ENCODE peak calls at places on chromosome X, in five cellular contexts. C is tibial nerve, J is endodermal cell, O is lower lobe of right lung, Y is GM23338. Q is an unnamed sample. For H3K36me3 and H3K27me3, the result is how much of the 10 kb centered on the place peaks cover.

GRCh38 chrX:45824471-45824870 is 623.8 kb upstream of the DIPK2B start:
- DNase-seq in O (no peak), J (peak), Y (peak), C (no peak), Q (no peak)

GRCh38 chrX:38036471-38036870 is 30.1 kb downstream of the SYTL5 start:
- DNase-seq in Y (no peak), J (no peak), O (no peak), C (no peak), Q (no peak)

GRCh38 chrX:145524931-145525330 is 277.6 kb downstream of the SPANXN1 start:
- DNase-seq in C (no peak), Y (no peak), O (no peak), J (no peak), Q (no peak)

GRCh38 chrX:108397627-108398392 is 40.4 kb downstream of the COL4A6 start:
- DNase-seq in Y (no peak), O (no peak), C (no peak), J (no peak), Q (no peak)

GRCh38 chrX:24002167-24002566 is 24.8 kb downstream of the KLHL15 start:
- DNase-seq in J (no peak), Y (no peak), O (no peak), C (no peak), Q (no peak)

GRCh38 chrX:34656842-34657780 is at the start of gene TMEM47:
- DNase-seq in O (peak), Y (peak), J (peak), C (peak), Q (peak)

GRCh38 chrX:6383488-6383887 is 151.4 kb downstream of the VCX3A start:
- DNase-seq in J (peak), C (no peak), Y (peak), O (no peak), Q (no peak)

GRCh38 chrX:66074920-66075879 is 35.3 kb upstream of the VSIG4 start:
- DNase-seq in Y (no peak), J (no peak), C (no peak), O (peak), Q (peak)

GRCh38 chrX:119417842-119418241 is 18.7 kb downstream of the SLC25A43 start:
- DNase-seq in Y (no peak), O (no peak), C (no peak), J (no peak), Q (no peak)

GRCh38 chrX:111877681-111878080 is 1.7 kb downstream of the TRPC5OS start:
- DNase-seq in Y (no peak), C (no peak), O (no peak), J (no peak), Q (no peak)

GRCh38 chrX:134792077-134792476 is 133.8 kb upstream of the PLAC1 start:
- DNase-seq in C (no peak), Y (no peak), J (no peak), O (no peak), Q (no peak)

GRCh38 chrX:109199726-109200125 is 282.2 kb downstream of the GUCY2F start:
- DNase-seq in O (no peak), Y (no peak), J (no peak), C (no peak), Q (no peak)

GRCh38 chrX:123965712-123966111 is 4.2 kb downstream of the STAG2 start:
- DNase-seq in J (no peak), Y (no peak), C (no peak), O (no peak), Q (no peak)

GRCh38 chrX:52852110-52852872 is 15.6 kb downstream of the XAGE3 start:
- DNase-seq in Y (no peak), C (no peak), O (no peak), J (no peak), Q (no peak)

GRCh38 chrX:64184396-64184795 is 21.1 kb downstream of the AMER1 start:
- DNase-seq in O (no peak), C (no peak), Y (no peak), J (no peak), Q (no peak)

GRCh38 chrX:106802388-106803275 is at the start of gene TBC1D8B:
- DNase-seq in Y (peak), O (peak), J (peak), C (peak), Q (peak)

GRCh38 chrX:1418901-1419544 is 27.1 kb upstream of the SLC25A6 start:
- DNase-seq in C (no peak), J (no peak), Y (no peak), O (peak), Q (no peak)
- H3K36me3 ChIP-seq in C (under half), J (half or more), Y (under half), O (under half), Q (under half)

GRCh38 chrX:129791336-129791735 is 11.6 kb downstream of the SASH3 start:
- DNase-seq in C (no peak), Y (no peak), O (no peak), J (no peak), Q (no peak)

GRCh38 chrX:129793604-129794191 is 13.9 kb downstream of the SASH3 start:
- DNase-seq in O (no peak), J (no peak), Y (no peak), C (no peak), Q (no peak)

GRCh38 chrX:129791961-129792570 is 12.3 kb downstream of the SASH3 start:
- DNase-seq in Y (no peak), O (no peak), C (no peak), J (no peak), Q (no peak)

GRCh38 chrX:129790808-129791207 is 11.1 kb downstream of the SASH3 start:
- DNase-seq in C (no peak), J (no peak), Y (no peak), O (no peak), Q (no peak)

GRCh38 chrX:129792586-129793291 is 13.0 kb downstream of the SASH3 start:
- DNase-seq in O (no peak), Y (no peak), C (no peak), J (no peak), Q (no peak)
- H3K27me3 ChIP-seq in O (under half), Y (under half), C (under half), J (under half), Q (under half)

DNA sequence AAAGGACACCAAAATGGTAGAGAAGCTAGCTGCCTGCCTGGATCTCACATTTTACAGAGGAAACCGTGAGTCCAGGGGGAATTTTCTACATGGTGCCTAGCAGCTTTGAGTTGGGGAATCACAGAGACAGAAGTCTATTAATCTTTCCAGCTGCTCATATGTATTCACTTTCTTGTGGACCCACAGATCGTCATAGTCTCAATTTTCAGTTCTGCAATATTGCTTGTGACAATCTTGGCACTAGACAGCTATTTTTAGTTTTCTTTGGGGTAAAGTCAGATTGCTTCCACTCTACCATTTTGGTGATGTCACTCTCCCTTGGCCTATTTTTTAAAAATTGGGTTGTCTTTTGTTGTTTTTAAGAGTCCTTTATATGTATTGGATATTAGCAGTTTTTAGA is 233.4 kb upstream of the STK26 start:
- DNase-seq in Y (no peak), C (no peak), J (no peak), O (no peak), Q (no peak)
- H3K36me3 ChIP-seq in Y (under half), C (under half), J (half or more), O (under half), Q (under half)

DNA sequence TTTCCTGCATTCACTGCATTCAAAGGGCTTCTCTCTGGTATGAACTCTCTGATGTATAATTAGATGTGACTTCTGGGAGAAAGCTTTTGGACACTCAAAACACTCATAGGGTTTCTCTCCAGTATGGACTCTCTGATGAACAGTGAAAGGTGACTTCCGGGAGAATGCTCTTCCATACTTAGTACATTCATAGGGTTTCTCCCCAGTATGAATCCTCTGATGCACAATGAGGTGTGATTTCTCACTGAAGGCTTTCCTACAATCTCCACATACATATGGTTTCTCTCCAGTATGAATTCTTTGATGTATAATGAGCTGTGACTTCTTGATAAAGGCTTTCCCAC is 12.2 kb downstream of the ZNF630 start:
- DNase-seq in Y (no peak), O (no peak), J (no peak), C (no peak), Q (no peak)
- H3K27me3 ChIP-seq in Y (under half), O (under half), J (under half), C (under half), Q (under half)

GRCh38 chrX:40065291-40066046 is 32.3 kb downstream of the BCOR start:
- DNase-seq in J (no peak), Y (no peak), O (no peak), C (no peak), Q (no peak)
- H3K36me3 ChIP-seq in J (half or more), Y (under half), O (half or more), C (under half), Q (under half)

GRCh38 chrX:43745938-43746721 is 90.0 kb downstream of the MAOA start:
- DNase-seq in C (no peak), J (no peak), Y (no peak), O (no peak), Q (no peak)

GRCh38 chrX:43743100-43743822 is 87.2 kb downstream of the MAOA start:
- DNase-seq in C (no peak), J (no peak), O (no peak), Y (no peak), Q (no peak)

GRCh38 chrX:43750248-43750676 is 94.2 kb downstream of the MAOA start:
- DNase-seq in O (peak), J (peak), C (peak), Y (peak), Q (peak)

GRCh38 chrX:43741843-43742573 is 85.9 kb downstream of the MAOA start:
- DNase-seq in C (no peak), Y (no peak), J (no peak), O (no peak), Q (no peak)

GRCh38 chrX:43744284-43744683 is 88.2 kb downstream of the MAOA start:
- DNase-seq in C (no peak), J (no peak), O (no peak), Y (no peak), Q (no peak)
- H3K27me3 ChIP-seq in C (under half), J (under half), O (under half), Y (under half), Q (under half)

DNA sequence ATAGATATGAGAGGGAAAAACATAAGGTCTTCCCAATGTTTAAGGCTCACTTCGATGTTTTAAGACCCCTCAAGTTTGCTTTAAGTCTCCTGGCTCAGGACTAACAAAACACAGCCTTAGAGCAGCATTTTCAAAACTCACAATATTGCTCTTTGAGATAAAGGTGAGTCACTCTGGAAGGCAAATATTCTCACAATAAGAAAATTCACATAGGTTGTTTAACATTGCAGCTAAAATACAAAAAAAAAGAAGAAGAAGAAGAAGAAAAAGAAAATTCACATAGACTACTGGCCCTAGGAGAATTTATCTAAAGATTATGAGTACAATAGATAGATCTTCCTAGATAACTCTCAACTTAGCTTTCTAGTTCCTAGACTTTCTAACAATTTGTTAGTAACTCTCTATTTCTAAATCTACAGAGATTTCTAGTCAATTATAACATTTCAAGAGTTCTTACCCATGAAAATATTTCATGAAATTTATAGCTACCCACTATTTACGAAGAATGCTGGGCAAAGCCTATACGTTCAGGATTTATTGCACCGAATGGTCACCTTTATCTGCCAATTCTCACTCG is 267.0 kb downstream of the CHIC1 start:
- DNase-seq in O (no peak), C (no peak), Y (no peak), J (no peak), Q (no peak)
- H3K36me3 ChIP-seq in O (under half), C (under half), Y (under half), J (under half), Q (half or more)